ENCODE peak calls at places on chromosomes 16 and 17, in five cellular contexts. I, J, S, F and Z are unnamed samples.

GRCh38 chr16:23491490-23492391 is 18.6 kb downstream of the GGA2 start:
- DNase-seq in I (no peak), J (no peak), S (no peak), F (no peak), Z (no peak)

GRCh38 chr17:37506678-37507077 is 17.0 kb downstream of the DUSP14 start:
- DNase-seq in I (no peak), J (peak), S (peak), F (peak), Z (no peak)

GRCh38 chr17:74852237-74853047 is 7.2 kb downstream of the GRIN2C start:
- DNase-seq in I (no peak), J (peak), S (peak), F (peak), Z (peak)

GRCh38 chr17:51770031-51770759 is 388.3 kb downstream of the CA10 start:
- DNase-seq in I (no peak), J (no peak), S (no peak), F (no peak), Z (no peak)

GRCh38 chr17:48113201-48113676 is 5.7 kb downstream of the SNX11 start:
- DNase-seq in I (peak), J (no peak), S (no peak), F (no peak), Z (no peak)

GRCh38 chr17:65916425-65916824 is 275.5 kb downstream of the CEP112 start:
- DNase-seq in I (no peak), J (no peak), S (peak), F (no peak), Z (no peak)

GRCh38 chr16:71542377-71542776 is 16.2 kb downstream of the CHST4 start:
- DNase-seq in I (no peak), J (peak), S (peak), F (peak), Z (peak)

GRCh38 chr16:58426095-58426494 is 33.8 kb downstream of the GINS3 start:
- DNase-seq in I (peak), J (no peak), S (no peak), F (no peak), Z (no peak)

GRCh38 chr17:65198653-65199382 is 61.6 kb downstream of the RGS9 start:
- DNase-seq in I (peak), J (peak), S (peak), F (peak), Z (peak)

GRCh38 chr17:13931752-13932477 is 137.4 kb upstream of the COX10 start:
- DNase-seq in I (no peak), J (no peak), S (no peak), F (no peak), Z (no peak)

GRCh38 chr17:78910885-78911284 is 7.9 kb upstream of the CEP295NL start:
- DNase-seq in I (no peak), J (no peak), S (no peak), F (no peak), Z (no peak)

GRCh38 chr16:17638134-17638533 is 167.4 kb upstream of the XYLT1 start:
- DNase-seq in I (no peak), J (no peak), S (no peak), F (no peak), Z (no peak)

GRCh38 chr16:15915555-15916081 is 27.2 kb upstream of the CEP20 start:
- DNase-seq in I (no peak), J (no peak), S (no peak), F (no peak), Z (no peak)

GRCh38 chr16:15924996-15925395 is 24.4 kb upstream of the ABCC1 start:
- DNase-seq in I (no peak), J (no peak), S (no peak), F (no peak), Z (no peak)

GRCh38 chr16:15916323-15916722 is 27.9 kb upstream of the CEP20 start:
- DNase-seq in I (no peak), J (no peak), S (no peak), F (no peak), Z (no peak)

GRCh38 chr16:15919331-15919730 is 30.1 kb upstream of the ABCC1 start:
- DNase-seq in I (no peak), J (no peak), S (no peak), F (no peak), Z (no peak)
- TF ChIP-seq JUND in I (no peak), J (no peak), S (no peak), F (no peak), Z (no peak)

DNA sequence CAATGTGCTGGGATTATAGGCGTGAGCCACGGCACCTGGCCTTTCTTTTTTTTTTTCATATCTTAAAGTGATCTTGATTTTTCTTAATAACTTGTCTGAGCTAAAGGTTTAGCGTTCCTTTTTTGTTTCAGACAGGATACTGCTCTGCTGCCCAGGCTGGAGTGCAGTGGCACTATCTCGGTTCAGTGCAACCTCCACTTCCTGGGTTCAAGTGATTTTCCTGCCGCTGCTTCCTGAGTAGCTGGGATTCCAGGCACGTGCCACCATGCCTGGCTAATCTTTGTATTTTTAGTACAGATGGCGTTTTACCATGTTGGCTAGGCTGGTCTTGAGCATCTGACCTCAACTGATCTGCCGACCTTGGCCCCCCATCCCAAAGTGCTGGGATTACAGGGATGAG is 4.0 kb downstream of the RUSF1 start:
- DNase-seq in I (no peak), J (no peak), S (no peak), F (no peak), Z (no peak)
- TF ChIP-seq JUND in I (no peak), J (no peak), S (no peak), F (no peak), Z (no peak)

GRCh38 chr17:70138309-70138865 is 30.9 kb upstream of the KCNJ2 start:
- DNase-seq in I (no peak), J (no peak), S (no peak), F (no peak), Z (no peak)

GRCh38 chr17:70139449-70139993 is 29.8 kb upstream of the KCNJ2 start:
- DNase-seq in I (no peak), J (no peak), S (no peak), F (no peak), Z (no peak)

GRCh38 chr17:70144260-70144846 is 25.0 kb upstream of the KCNJ2 start:
- DNase-seq in I (no peak), J (no peak), S (peak), F (peak), Z (no peak)
- TF ChIP-seq JUND in I (no peak), J (no peak), S (no peak), F (no peak), Z (no peak)

GRCh38 chr17:57699751-57700186 is 45.3 kb downstream of the CCDC182 start:
- DNase-seq in I (no peak), J (peak), S (no peak), F (no peak), Z (no peak)
- TF ChIP-seq JUND in I (no peak), J (no peak), S (no peak), F (no peak), Z (no peak)

GRCh38 chr16:89949121-89949742 is 677 bp downstream of the DEF8 start:
- DNase-seq in I (no peak), J (no peak), S (no peak), F (no peak), Z (no peak)
- TF ChIP-seq JUND in I (no peak), J (no peak), S (no peak), F (no peak), Z (no peak)

DNA sequence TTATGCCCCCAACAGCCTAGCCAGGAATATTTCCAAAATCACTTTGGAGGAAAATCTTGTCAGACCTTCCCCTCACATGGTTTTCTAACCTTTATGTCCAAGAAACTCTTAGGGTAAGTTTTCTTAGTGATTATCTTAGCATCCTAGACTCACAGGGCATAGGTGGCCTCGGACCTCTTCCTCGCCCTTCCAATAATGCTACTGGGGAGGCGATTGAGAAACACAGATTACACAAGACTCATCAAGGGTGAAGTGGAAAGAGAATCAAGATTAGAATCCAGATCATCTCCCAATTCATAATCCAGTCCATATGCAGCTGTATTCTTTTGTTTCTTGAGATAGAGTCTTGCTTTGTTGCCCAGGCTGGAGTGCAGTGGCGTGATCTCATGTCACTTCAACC is 358.4 kb upstream of the CDH5 start:
- DNase-seq in I (no peak), J (no peak), S (no peak), F (no peak), Z (no peak)
- TF ChIP-seq JUND in I (no peak), J (no peak), S (no peak), F (no peak), Z (no peak)